ENCODE peak calls at places on chromosomes 5 and 9, in eight cellular contexts. A, U, S, Y, W, N, P and D are unnamed samples.

GRCh38 chr5:94968507-94969095 is 316.3 kb downstream of the MCTP1 start:
- DNase-seq in Y (peak; percentile 15), A (no peak), W (no peak), U (no peak), P (peak; percentile 74), N (no peak), S (peak; percentile 71), D (peak; percentile 39)

GRCh38 chr5:145587308-145588071 is 247.7 kb downstream of the PRELID2 start:
- DNase-seq in P (peak; percentile 92), U (no peak), Y (no peak), W (no peak), S (peak; percentile 62), A (no peak), N (no peak), D (peak; percentile 21)

GRCh38 chr9:92481029-92481633 is 1.2 kb downstream of the ASPN start:
- DNase-seq in A (no peak), N (no peak), W (no peak), S (peak; percentile 59), Y (no peak), P (no peak), U (no peak), D (no peak)

GRCh38 chr9:114225534-114226288 is 70.4 kb downstream of the COL27A1 start:
- DNase-seq in U (no peak), W (no peak), Y (no peak), S (no peak), P (peak; percentile 43), N (no peak), A (no peak), D (no peak)

GRCh38 chr9:110580850-110581249 is 1.3 kb upstream of the SVEP1 start:
- DNase-seq in Y (no peak), W (no peak), P (no peak), U (no peak), N (no peak), S (peak; percentile 86), A (no peak), D (no peak)

GRCh38 chr9:70159630-70160029 is 99.1 kb upstream of the SMC5 start:
- DNase-seq in A (no peak), P (peak; percentile 74), U (no peak), N (no peak), Y (no peak), W (no peak), S (peak; percentile 22), D (no peak)

GRCh38 chr9:137809038-137809630 is 68.4 kb upstream of the CACNA1B start:
- DNase-seq in Y (no peak), N (no peak), S (no peak), P (no peak), U (no peak), W (no peak), A (no peak), D (no peak)

GRCh38 chr5:78566747-78567449 is 81.7 kb downstream of the LHFPL2 start:
- DNase-seq in P (no peak), Y (no peak), U (no peak), S (no peak), A (no peak), N (no peak), W (no peak), D (no peak)

GRCh38 chr5:43033845-43034590 is 6.1 kb downstream of the ANXA2R start:
- DNase-seq in U (no peak), P (no peak), A (no peak), W (no peak), N (no peak), Y (no peak), S (no peak), D (no peak)

GRCh38 chr5:178143901-178144300 is 9.8 kb downstream of the NHP2 start:
- DNase-seq in W (peak; percentile 57), Y (no peak), P (no peak), A (no peak), S (no peak), U (no peak), N (no peak), D (no peak)

GRCh38 chr5:34585601-34586104 is 70.5 kb upstream of the RAI14 start:
- DNase-seq in U (no peak), P (peak; percentile 66), A (no peak), W (no peak), S (peak; percentile 72), N (no peak), Y (no peak), D (no peak)

GRCh38 chr9:17757816-17758215 is 178.9 kb downstream of the SH3GL2 start:
- DNase-seq in Y (no peak), W (no peak), P (peak; percentile 0), N (no peak), A (no peak), U (no peak), S (no peak), D (no peak)

GRCh38 chr9:122005597-122005996 is 87.5 kb downstream of the TTLL11 start:
- DNase-seq in N (no peak), Y (no peak), A (no peak), S (peak; percentile 60), U (no peak), P (peak; percentile 44), W (no peak), D (no peak)

GRCh38 chr5:116343961-116344360 is 230.7 kb downstream of the SEMA6A start:
- DNase-seq in Y (no peak), P (no peak), N (no peak), S (no peak), U (no peak), W (peak; percentile 22), A (no peak), D (no peak)

GRCh38 chr9:16342621-16343020 is 527.8 kb downstream of the BNC2 start:
- DNase-seq in P (no peak), W (no peak), S (no peak), U (no peak), Y (no peak), N (no peak), A (no peak), D (no peak)

GRCh38 chr5:167587768-167588167 is 703.7 kb upstream of the WWC1 start:
- DNase-seq in S (peak; percentile 78), W (no peak), N (no peak), Y (no peak), A (no peak), P (peak; percentile 26), U (no peak), D (peak; percentile 16)
- TF ChIP-seq CTCF in S (peak; percentile 65), W (peak; percentile 8), N (no peak), Y (peak; percentile 25), A (peak; percentile 28), P (peak; percentile 74), U (no peak), D (peak; percentile 61)

GRCh38 chr9:34177906-34178697 is 741 bp upstream of the UBAP1 start:
- DNase-seq in U (peak; percentile 82), W (no peak), A (no peak), S (no peak), P (no peak), N (no peak), Y (no peak), D (no peak)
- TF ChIP-seq CTCF in U (no peak), W (no peak), A (no peak), S (no peak), P (no peak), N (no peak), Y (no peak), D (no peak)

GRCh38 chr5:158014367-158014766 is 155.4 kb upstream of the CLINT1 start:
- DNase-seq in N (no peak), S (no peak), A (no peak), P (no peak), U (no peak), W (no peak), Y (no peak), D (no peak)

GRCh38 chr5:158010831-158011230 is 151.9 kb upstream of the CLINT1 start:
- DNase-seq in S (no peak), N (no peak), A (no peak), Y (no peak), U (no peak), P (no peak), W (no peak), D (no peak)

GRCh38 chr5:158013303-158013702 is 154.4 kb upstream of the CLINT1 start:
- DNase-seq in W (no peak), S (no peak), Y (no peak), A (no peak), U (no peak), P (no peak), N (no peak), D (no peak)

GRCh38 chr5:158011420-158011819 is 152.5 kb upstream of the CLINT1 start:
- DNase-seq in W (no peak), Y (no peak), P (no peak), N (no peak), S (no peak), A (no peak), U (no peak), D (no peak)

GRCh38 chr5:158013939-158014338 is 155.0 kb upstream of the CLINT1 start:
- DNase-seq in Y (no peak), N (peak; percentile 39), A (no peak), P (no peak), U (no peak), W (no peak), S (peak; percentile 64), D (no peak)
- TF ChIP-seq CTCF in Y (no peak), N (peak; percentile 24), A (no peak), P (peak; percentile 23), U (no peak), W (peak; percentile 10), S (peak; percentile 68), D (peak; percentile 46)

DNA sequence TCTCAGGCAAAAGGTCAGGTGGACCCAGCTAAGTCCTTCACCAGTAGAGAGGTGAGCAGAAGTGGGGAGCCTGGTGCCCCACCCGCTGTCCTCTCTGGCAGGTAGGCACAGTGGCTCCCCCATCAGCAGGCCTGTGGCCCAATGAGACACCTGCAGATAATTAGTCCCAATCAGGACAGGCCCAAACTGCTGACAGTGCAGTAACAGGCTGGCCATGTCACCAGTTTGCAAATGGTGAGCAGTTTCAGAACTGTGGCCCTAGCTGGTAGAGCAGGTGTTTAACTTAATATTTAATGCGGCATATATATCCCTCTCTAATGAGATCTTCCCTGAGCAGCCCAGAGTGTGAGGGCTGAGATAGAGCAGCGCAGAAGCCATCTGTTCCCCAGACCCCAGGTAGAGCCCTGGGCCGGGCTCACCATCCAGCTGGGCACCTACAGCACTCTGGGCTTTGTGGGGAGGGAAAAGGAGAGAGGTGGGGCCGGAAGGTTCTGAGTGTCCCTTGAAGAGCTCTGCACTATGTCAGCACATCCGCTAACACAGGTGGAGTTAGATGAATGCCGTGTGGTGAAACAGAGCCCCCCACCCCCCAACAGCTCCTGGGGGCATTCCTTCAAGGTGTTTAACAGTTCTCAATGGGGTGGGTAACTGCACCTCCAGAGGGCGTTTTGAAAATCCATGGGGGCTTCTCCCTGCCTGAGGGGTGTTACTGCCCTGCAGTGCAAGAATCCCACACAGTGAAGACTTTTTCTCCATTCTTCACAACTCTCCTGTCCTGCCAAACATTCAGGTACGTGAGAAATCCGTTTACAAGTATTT is 120.5 kb downstream of the PAX5 start:
- DNase-seq in P (no peak), U (no peak), S (no peak), W (no peak), Y (no peak), A (no peak), N (no peak), D (no peak)
- TF ChIP-seq CTCF in P (peak; percentile 42), U (no peak), S (no peak), W (no peak), Y (no peak), A (no peak), N (no peak), D (peak; percentile 12)